ENCODE peak calls at places on chromosomes 2 and 18, in four cellular contexts. S is kidney, O is Peyer's patch, Z is substantia nigra. I is an unnamed sample.

GRCh38 chr18:379665-380356 is 112.0 kb upstream of the THOC1 start:
- DNase-seq in S (no peak), O (no peak), Z (no peak), I (peak)

GRCh38 chr2:13601506-13601905 is 884.8 kb downstream of the TRIB2 start:
- DNase-seq in S (no peak), O (no peak), Z (no peak), I (no peak)

GRCh38 chr18:33755918-33756590 is 178.0 kb downstream of the ASXL3 start:
- DNase-seq in S (no peak), O (peak), Z (no peak), I (no peak)

GRCh38 chr18:22300665-22301636 is 116.8 kb downstream of the CTAGE1 start:
- DNase-seq in S (no peak), O (no peak), Z (no peak), I (no peak)

GRCh38 chr18:68694316-68694715 is 20.6 kb downstream of the TMX3 start:
- DNase-seq in S (peak), O (no peak), Z (no peak), I (no peak)

GRCh38 chr2:186503827-186504606 is 18.0 kb downstream of the ZC3H15 start:
- DNase-seq in S (no peak), O (no peak), Z (no peak), I (no peak)

GRCh38 chr2:819121-819520 is 131.5 kb upstream of the SNTG2 start:
- DNase-seq in S (no peak), O (no peak), Z (no peak), I (no peak)

GRCh38 chr2:63865159-63865799 is 23.6 kb downstream of the UGP2 start:
- DNase-seq in S (no peak), O (no peak), Z (no peak), I (no peak)

GRCh38 chr2:218027426-218028188 is 24.8 kb upstream of the TNS1 start:
- DNase-seq in S (peak), O (peak), Z (no peak), I (peak)

GRCh38 chr18:70991577-70991976 is 702.7 kb downstream of the SOCS6 start:
- DNase-seq in S (no peak), O (no peak), Z (no peak), I (no peak)

GRCh38 chr2:204982303-204982702 is 437.0 kb downstream of the PARD3B start:
- DNase-seq in S (no peak), O (no peak), Z (no peak), I (no peak)

GRCh38 chr2:55862673-55863390 is 60.8 kb downstream of the EFEMP1 start:
- DNase-seq in S (no peak), O (peak), Z (no peak), I (no peak)

GRCh38 chr2:69138247-69138754 is 125.3 kb downstream of the ANTXR1 start:
- DNase-seq in S (no peak), O (no peak), Z (no peak), I (no peak)

GRCh38 chr2:105573910-105574655 is 170.6 kb upstream of the NCK2 start:
- DNase-seq in S (no peak), O (no peak), Z (no peak), I (no peak)

GRCh38 chr18:35376393-35376741 is 770 bp downstream of the ZNF396 start:
- DNase-seq in S (peak), O (peak), Z (no peak), I (peak)

GRCh38 chr2:241620419-241620769 is 16.6 kb downstream of the THAP4 start:
- DNase-seq in S (no peak), O (no peak), Z (no peak), I (no peak)

GRCh38 chr18:53747761-53748160 is 476.7 kb downstream of the MBD2 start:
- DNase-seq in S (no peak), O (no peak), Z (no peak), I (no peak)

GRCh38 chr2:36912692-36913091 is 53.6 kb downstream of the STRN start:
- DNase-seq in S (no peak), O (no peak), Z (no peak), I (no peak)

GRCh38 chr18:3524706-3525105 is 74.7 kb downstream of the TGIF1 start:
- DNase-seq in S (no peak), O (no peak), Z (no peak), I (no peak)

GRCh38 chr2:162127422-162127821 is 24.6 kb downstream of the GCG start:
- DNase-seq in S (no peak), O (no peak), Z (no peak), I (no peak)

GRCh38 chr18:63869851-63870250 is 17.7 kb upstream of the SERPINB2 start:
- DNase-seq in S (no peak), O (no peak), Z (no peak), I (no peak)

GRCh38 chr2:72367530-72368225 is 220.0 kb upstream of the CYP26B1 start:
- DNase-seq in S (no peak), O (no peak), Z (no peak), I (peak)

GRCh38 chr2:23460228-23460627 is 75.2 kb downstream of the KLHL29 start:
- DNase-seq in S (no peak), O (no peak), Z (no peak), I (no peak)

GRCh38 chr18:37465922-37466321 is 99.7 kb downstream of the CELF4 start:
- DNase-seq in S (no peak), O (no peak), Z (no peak), I (no peak)

GRCh38 chr2:221450280-221450679 is 121.8 kb downstream of the EPHA4 start:
- DNase-seq in S (no peak), O (no peak), Z (no peak), I (no peak)